ENCODE peak calls at places on chromosomes 3 and 15, in eight cellular contexts. One of them, this sample, is unnamed.

GRCh38 chr3:14680716-14681115 is 5.8 kb downstream of the C3orf20 start:
- DNase-seq in NK-92 treated with Interleukin-12 subunit alpha and Interleukin-12 subunit beta, amount 100 ng/mL, for 24 hours: no peak
- DNase-seq in mammary epithelial cell: no peak
- DNase-seq in GM23338: no peak
- DNase-seq in Caki2: no peak
- DNase-seq in NCI-H2081: no peak
- DNase-seq in colonic mucosa: no peak
- DNase-seq in WTC11: no peak
- DNase-seq in this sample: no peak

GRCh38 chr3:126475411-126476114 is at the start of gene ZXDC:
- DNase-seq in Caki2: peak
- DNase-seq in mammary epithelial cell: peak
- DNase-seq in NCI-H2081: peak
- DNase-seq in GM23338: peak
- DNase-seq in NK-92 treated with Interleukin-12 subunit alpha and Interleukin-12 subunit beta, amount 100 ng/mL, for 24 hours: peak
- DNase-seq in WTC11: peak
- DNase-seq in colonic mucosa: peak
- DNase-seq in this sample: peak

GRCh38 chr3:101972430-101973162 is 123.3 kb downstream of the NFKBIZ start:
- DNase-seq in colonic mucosa: no peak
- DNase-seq in Caki2: no peak
- DNase-seq in WTC11: no peak
- DNase-seq in GM23338: no peak
- DNase-seq in mammary epithelial cell: peak
- DNase-seq in NK-92 treated with Interleukin-12 subunit alpha and Interleukin-12 subunit beta, amount 100 ng/mL, for 24 hours: no peak
- DNase-seq in NCI-H2081: no peak
- DNase-seq in this sample: no peak

GRCh38 chr3:127427169-127427655 is 139.4 kb upstream of the PRR20G start:
- DNase-seq in WTC11: no peak
- DNase-seq in NK-92 treated with Interleukin-12 subunit alpha and Interleukin-12 subunit beta, amount 100 ng/mL, for 24 hours: no peak
- DNase-seq in mammary epithelial cell: no peak
- DNase-seq in GM23338: no peak
- DNase-seq in Caki2: no peak
- DNase-seq in colonic mucosa: no peak
- DNase-seq in NCI-H2081: no peak
- DNase-seq in this sample: no peak

GRCh38 chr3:189353318-189353958 is 181.7 kb downstream of the TPRG1 start:
- DNase-seq in GM23338: no peak
- DNase-seq in WTC11: no peak
- DNase-seq in NCI-H2081: no peak
- DNase-seq in Caki2: no peak
- DNase-seq in colonic mucosa: peak
- DNase-seq in mammary epithelial cell: peak
- DNase-seq in NK-92 treated with Interleukin-12 subunit alpha and Interleukin-12 subunit beta, amount 100 ng/mL, for 24 hours: no peak
- DNase-seq in this sample: no peak

GRCh38 chr15:58065011-58065444 is 483 bp downstream of the ALDH1A2 start:
- DNase-seq in GM23338: peak
- DNase-seq in mammary epithelial cell: no peak
- DNase-seq in colonic mucosa: peak
- DNase-seq in Caki2: no peak
- DNase-seq in NK-92 treated with Interleukin-12 subunit alpha and Interleukin-12 subunit beta, amount 100 ng/mL, for 24 hours: no peak
- DNase-seq in NCI-H2081: no peak
- DNase-seq in WTC11: peak
- DNase-seq in this sample: peak

GRCh38 chr3:83842511-83842910 is 1116.3 kb upstream of the CADM2 start:
- DNase-seq in GM23338: no peak
- DNase-seq in Caki2: peak
- DNase-seq in colonic mucosa: no peak
- DNase-seq in WTC11: no peak
- DNase-seq in mammary epithelial cell: no peak
- DNase-seq in NK-92 treated with Interleukin-12 subunit alpha and Interleukin-12 subunit beta, amount 100 ng/mL, for 24 hours: no peak
- DNase-seq in NCI-H2081: no peak
- DNase-seq in this sample: no peak

GRCh38 chr3:129596194-129597086 is 10.0 kb downstream of the PLXND1 start:
- DNase-seq in NCI-H2081: no peak
- DNase-seq in Caki2: no peak
- DNase-seq in GM23338: peak
- DNase-seq in WTC11: no peak
- DNase-seq in colonic mucosa: peak
- DNase-seq in NK-92 treated with Interleukin-12 subunit alpha and Interleukin-12 subunit beta, amount 100 ng/mL, for 24 hours: no peak
- DNase-seq in mammary epithelial cell: no peak
- DNase-seq in this sample: peak

GRCh38 chr3:35639251-35640185 is at the start of gene ARPP21:
- DNase-seq in Caki2: peak
- DNase-seq in colonic mucosa: no peak
- DNase-seq in NCI-H2081: no peak
- DNase-seq in NK-92 treated with Interleukin-12 subunit alpha and Interleukin-12 subunit beta, amount 100 ng/mL, for 24 hours: no peak
- DNase-seq in WTC11: peak
- DNase-seq in GM23338: peak
- DNase-seq in mammary epithelial cell: no peak
- DNase-seq in this sample: no peak

GRCh38 chr15:60000113-60000823 is 3.8 kb upstream of the FOXB1 start:
- DNase-seq in WTC11: peak
- DNase-seq in NK-92 treated with Interleukin-12 subunit alpha and Interleukin-12 subunit beta, amount 100 ng/mL, for 24 hours: no peak
- DNase-seq in mammary epithelial cell: no peak
- DNase-seq in GM23338: peak
- DNase-seq in Caki2: peak
- DNase-seq in NCI-H2081: peak
- DNase-seq in colonic mucosa: no peak
- DNase-seq in this sample: no peak

GRCh38 chr3:40639006-40639405 is 114.2 kb downstream of the ZNF621 start:
- DNase-seq in WTC11: no peak
- DNase-seq in Caki2: no peak
- DNase-seq in NCI-H2081: no peak
- DNase-seq in mammary epithelial cell: no peak
- DNase-seq in GM23338: no peak
- DNase-seq in colonic mucosa: no peak
- DNase-seq in NK-92 treated with Interleukin-12 subunit alpha and Interleukin-12 subunit beta, amount 100 ng/mL, for 24 hours: no peak
- DNase-seq in this sample: no peak

GRCh38 chr15:51751687-51752683 is 588 bp downstream of the TMOD2 start:
- DNase-seq in mammary epithelial cell: peak
- DNase-seq in GM23338: peak
- DNase-seq in colonic mucosa: peak
- DNase-seq in WTC11: peak
- DNase-seq in Caki2: peak
- DNase-seq in NK-92 treated with Interleukin-12 subunit alpha and Interleukin-12 subunit beta, amount 100 ng/mL, for 24 hours: no peak
- DNase-seq in NCI-H2081: peak
- DNase-seq in this sample: no peak

GRCh38 chr15:69119692-69120395 is 40.6 kb upstream of the GLCE start:
- DNase-seq in GM23338: peak
- DNase-seq in Caki2: no peak
- DNase-seq in mammary epithelial cell: no peak
- DNase-seq in NK-92 treated with Interleukin-12 subunit alpha and Interleukin-12 subunit beta, amount 100 ng/mL, for 24 hours: no peak
- DNase-seq in NCI-H2081: no peak
- DNase-seq in colonic mucosa: no peak
- DNase-seq in WTC11: no peak
- DNase-seq in this sample: no peak

GRCh38 chr15:63104727-63105126 is 16.9 kb upstream of the LACTB start:
- DNase-seq in NK-92 treated with Interleukin-12 subunit alpha and Interleukin-12 subunit beta, amount 100 ng/mL, for 24 hours: no peak
- DNase-seq in Caki2: no peak
- DNase-seq in NCI-H2081: no peak
- DNase-seq in WTC11: no peak
- DNase-seq in mammary epithelial cell: peak
- DNase-seq in colonic mucosa: no peak
- DNase-seq in GM23338: no peak
- DNase-seq in this sample: no peak

GRCh38 chr3:78871048-78871447 is 896.8 kb downstream of the ROBO1 start:
- DNase-seq in NCI-H2081: no peak
- DNase-seq in Caki2: no peak
- DNase-seq in colonic mucosa: no peak
- DNase-seq in mammary epithelial cell: peak
- DNase-seq in WTC11: no peak
- DNase-seq in NK-92 treated with Interleukin-12 subunit alpha and Interleukin-12 subunit beta, amount 100 ng/mL, for 24 hours: no peak
- DNase-seq in GM23338: no peak
- DNase-seq in this sample: no peak

GRCh38 chr3:191356586-191357439 is 26.5 kb upstream of the UTS2B start:
- DNase-seq in WTC11: no peak
- DNase-seq in colonic mucosa: no peak
- DNase-seq in Caki2: peak
- DNase-seq in mammary epithelial cell: peak
- DNase-seq in GM23338: peak
- DNase-seq in NK-92 treated with Interleukin-12 subunit alpha and Interleukin-12 subunit beta, amount 100 ng/mL, for 24 hours: no peak
- DNase-seq in NCI-H2081: no peak
- DNase-seq in this sample: peak

GRCh38 chr15:73959012-73959581 is 32.8 kb downstream of the LOXL1 start:
- DNase-seq in NCI-H2081: no peak
- DNase-seq in GM23338: no peak
- DNase-seq in colonic mucosa: no peak
- DNase-seq in mammary epithelial cell: peak
- DNase-seq in Caki2: no peak
- DNase-seq in WTC11: no peak
- DNase-seq in NK-92 treated with Interleukin-12 subunit alpha and Interleukin-12 subunit beta, amount 100 ng/mL, for 24 hours: no peak
- DNase-seq in this sample: no peak

GRCh38 chr3:55904716-55905115 is 417.6 kb upstream of the WNT5A start:
- DNase-seq in WTC11: no peak
- DNase-seq in NCI-H2081: no peak
- DNase-seq in mammary epithelial cell: no peak
- DNase-seq in Caki2: peak
- DNase-seq in colonic mucosa: no peak
- DNase-seq in GM23338: no peak
- DNase-seq in NK-92 treated with Interleukin-12 subunit alpha and Interleukin-12 subunit beta, amount 100 ng/mL, for 24 hours: no peak
- DNase-seq in this sample: no peak

GRCh38 chr15:88012233-88012632 is 244.3 kb downstream of the NTRK3 start:
- DNase-seq in WTC11: no peak
- DNase-seq in Caki2: no peak
- DNase-seq in NCI-H2081: no peak
- DNase-seq in GM23338: no peak
- DNase-seq in NK-92 treated with Interleukin-12 subunit alpha and Interleukin-12 subunit beta, amount 100 ng/mL, for 24 hours: no peak
- DNase-seq in colonic mucosa: no peak
- DNase-seq in mammary epithelial cell: no peak
- DNase-seq in this sample: no peak

GRCh38 chr3:104582092-104582491 is 784.6 kb upstream of the ALCAM start:
- DNase-seq in WTC11: no peak
- DNase-seq in NK-92 treated with Interleukin-12 subunit alpha and Interleukin-12 subunit beta, amount 100 ng/mL, for 24 hours: no peak
- DNase-seq in GM23338: no peak
- DNase-seq in mammary epithelial cell: no peak
- DNase-seq in colonic mucosa: no peak
- DNase-seq in NCI-H2081: no peak
- DNase-seq in Caki2: no peak
- DNase-seq in this sample: no peak

GRCh38 chr3:40237892-40238571 is 71.5 kb upstream of the EIF1B start:
- DNase-seq in colonic mucosa: no peak
- DNase-seq in mammary epithelial cell: no peak
- DNase-seq in NK-92 treated with Interleukin-12 subunit alpha and Interleukin-12 subunit beta, amount 100 ng/mL, for 24 hours: no peak
- DNase-seq in Caki2: no peak
- DNase-seq in GM23338: peak
- DNase-seq in NCI-H2081: no peak
- DNase-seq in WTC11: peak
- DNase-seq in this sample: no peak

GRCh38 chr3:125108833-125109540 is 53.2 kb upstream of the HEG1 start:
- DNase-seq in WTC11: no peak
- DNase-seq in mammary epithelial cell: no peak
- DNase-seq in GM23338: no peak
- DNase-seq in Caki2: peak
- DNase-seq in NCI-H2081: no peak
- DNase-seq in colonic mucosa: no peak
- DNase-seq in NK-92 treated with Interleukin-12 subunit alpha and Interleukin-12 subunit beta, amount 100 ng/mL, for 24 hours: no peak
- DNase-seq in this sample: no peak

GRCh38 chr3:132596816-132597433 is at the start of gene ACKR4:
- DNase-seq in NK-92 treated with Interleukin-12 subunit alpha and Interleukin-12 subunit beta, amount 100 ng/mL, for 24 hours: no peak
- DNase-seq in Caki2: no peak
- DNase-seq in colonic mucosa: no peak
- DNase-seq in GM23338: no peak
- DNase-seq in mammary epithelial cell: no peak
- DNase-seq in NCI-H2081: no peak
- DNase-seq in WTC11: no peak
- DNase-seq in this sample: no peak

GRCh38 chr15:66153549-66154415 is 99.8 kb downstream of the MEGF11 start:
- DNase-seq in NCI-H2081: peak
- DNase-seq in Caki2: no peak
- DNase-seq in WTC11: no peak
- DNase-seq in GM23338: no peak
- DNase-seq in NK-92 treated with Interleukin-12 subunit alpha and Interleukin-12 subunit beta, amount 100 ng/mL, for 24 hours: no peak
- DNase-seq in mammary epithelial cell: no peak
- DNase-seq in colonic mucosa: no peak
- DNase-seq in this sample: no peak